ENCODE peak calls at places on chromosomes 3 and 15, in nine cellular contexts. F is midbrain; B is stimulated activated CD8-positive, alpha-beta memory T cell treated with anti-CD3 and anti-CD28 coated beads, Interleukin-12 subunit alpha, Interleukin-12 subunit beta, amount 100 ng/mL, for 1 hour; T is A549; M is activated gamma-delta T cell; N is HT1080; R is T-helper 17 cell; P is body of pancreas; Y is iPS DF 6.9. V is an unnamed sample.

GRCh38 chr3:56902468-56903159 is 100.9 kb upstream of the ARHGEF3 start:
- DNase-seq in Y (no peak), F (no peak), N (no peak), M (no peak), T (no peak), P (no peak), B (no peak), R (no peak), V (no peak)

GRCh38 chr3:152177757-152178156 is 91.0 kb upstream of the MBNL1 start:
- DNase-seq in F (no peak), Y (no peak), M (no peak), P (no peak), N (no peak), T (no peak), B (no peak), R (no peak), V (no peak)

GRCh38 chr15:94070341-94071275 is 160.8 kb upstream of the MCTP2 start:
- DNase-seq in T (peak), P (no peak), B (no peak), Y (no peak), N (peak), R (no peak), F (no peak), M (no peak), V (no peak)

GRCh38 chr15:60733196-60733595 is 254.3 kb upstream of the ICE2 start:
- DNase-seq in R (no peak), T (no peak), P (no peak), Y (no peak), B (no peak), N (no peak), M (no peak), F (no peak), V (no peak)

GRCh38 chr15:94576889-94577533 is 345.6 kb downstream of the MCTP2 start:
- DNase-seq in N (peak), F (peak), P (peak), B (no peak), Y (peak), M (no peak), T (no peak), R (no peak), V (peak)

GRCh38 chr15:60384052-60384451 is 13.7 kb downstream of the ANXA2 start:
- DNase-seq in M (no peak), T (no peak), B (no peak), F (no peak), P (no peak), Y (no peak), R (no peak), N (no peak), V (no peak)

GRCh38 chr3:190983875-190984274 is 121.4 kb upstream of the GMNC start:
- DNase-seq in T (no peak), B (no peak), Y (no peak), N (no peak), M (no peak), P (no peak), R (no peak), F (no peak), V (no peak)

GRCh38 chr15:68220489-68220888 is 9.0 kb downstream of the CLN6 start:
- DNase-seq in N (no peak), Y (no peak), R (no peak), T (no peak), M (no peak), P (no peak), B (no peak), F (no peak), V (no peak)

GRCh38 chr15:31162721-31163510 is 61.4 kb upstream of the TRPM1 start:
- DNase-seq in P (no peak), B (no peak), Y (no peak), F (no peak), T (no peak), N (no peak), M (no peak), R (no peak), V (no peak)

GRCh38 chr3:40043444-40043755 is 234.0 kb downstream of the MYRIP start:
- DNase-seq in M (no peak), B (no peak), P (peak), R (no peak), Y (no peak), N (peak), F (no peak), T (no peak), V (no peak)

GRCh38 chr3:13264468-13264795 is 155.7 kb downstream of the NUP210 start:
- DNase-seq in P (no peak), R (no peak), Y (no peak), T (no peak), N (no peak), B (no peak), M (no peak), F (no peak), V (no peak)

GRCh38 chr3:128011140-128011539 is 41.1 kb upstream of the SEC61A1 start:
- DNase-seq in Y (peak), F (no peak), P (peak), R (no peak), N (peak), T (peak), B (no peak), M (no peak), V (no peak)

GRCh38 chr3:63519426-63519825 is 133.0 kb upstream of the SNTN start:
- DNase-seq in N (peak), R (no peak), T (no peak), Y (no peak), P (no peak), F (no peak), B (no peak), M (no peak), V (no peak)

GRCh38 chr3:21049368-21050062 is 701.5 kb downstream of the ZNF385D start:
- DNase-seq in P (no peak), F (no peak), N (no peak), T (no peak), M (no peak), Y (no peak), B (no peak), R (no peak), V (no peak)

GRCh38 chr3:18389108-18389733 is 35.9 kb downstream of the SATB1 start:
- DNase-seq in M (no peak), F (peak), P (no peak), Y (no peak), N (peak), T (no peak), R (no peak), B (peak), V (no peak)

GRCh38 chr15:85622432-85622831 is 172.3 kb downstream of the KLHL25 start:
- DNase-seq in M (no peak), Y (no peak), P (no peak), F (no peak), T (no peak), R (no peak), N (no peak), B (no peak), V (no peak)

GRCh38 chr15:30023798-30024295 is 58.9 kb upstream of the GOLGA8J start:
- DNase-seq in Y (no peak), T (no peak), R (no peak), B (no peak), M (no peak), N (no peak), P (no peak), F (no peak), V (no peak)

GRCh38 chr3:120450261-120450913 is 405 bp downstream of the FSTL1 start:
- DNase-seq in P (peak), F (no peak), T (peak), M (peak), Y (no peak), B (no peak), N (peak), R (no peak), V (no peak)

GRCh38 chr15:65334586-65335231 is 30.2 kb downstream of the RNU5B-1 start:
- DNase-seq in N (no peak), M (no peak), F (no peak), T (no peak), B (no peak), Y (no peak), P (no peak), R (no peak), V (no peak)

GRCh38 chr3:96863129-96863740 is 48.8 kb downstream of the EPHA6 start:
- DNase-seq in M (no peak), B (no peak), P (peak), T (no peak), N (peak), F (peak), Y (peak), R (no peak), V (no peak)

GRCh38 chr15:62643571-62643970 is 399.0 kb upstream of the TPM1 start:
- DNase-seq in F (no peak), Y (no peak), N (no peak), B (no peak), P (no peak), R (no peak), T (no peak), M (no peak), V (no peak)

GRCh38 chr3:851098-851790 is 241.6 kb upstream of the CNTN6 start:
- DNase-seq in Y (no peak), N (peak), F (no peak), B (no peak), P (no peak), M (no peak), T (no peak), R (no peak), V (peak)

GRCh38 chr3:33218446-33219174 is at the start of gene SUSD5:
- DNase-seq in R (no peak), F (peak), B (no peak), Y (peak), P (no peak), N (peak), T (peak), M (peak), V (peak)

GRCh38 chr3:24867783-24868182 is 373.1 kb upstream of the THRB start:
- DNase-seq in B (no peak), P (no peak), F (no peak), N (no peak), M (no peak), Y (no peak), T (no peak), R (no peak), V (no peak)

GRCh38 chr3:29932662-29933316 is 651.9 kb downstream of the RBMS3 start:
- DNase-seq in N (no peak), R (no peak), P (no peak), B (no peak), Y (no peak), F (no peak), M (no peak), T (no peak), V (no peak)

V was measured in T1000.